ENCODE peak calls at places on chromosomes 16 and 17, in six cellular contexts. X, S, Z, G, H and L are unnamed samples.

GRCh38 chr17:43378766-43379165 is 20.0 kb upstream of the ARL4D start:
- DNase-seq in X (no peak), S (no peak), Z (no peak), G (peak), H (no peak), L (no peak)

GRCh38 chr17:10879110-10879509 is 41.2 kb upstream of the PIRT start:
- DNase-seq in X (no peak), S (no peak), Z (peak), G (no peak), H (no peak), L (no peak)

GRCh38 chr16:54244061-54244886 is 42.3 kb downstream of the IRX3 start:
- DNase-seq in X (no peak), S (no peak), Z (no peak), G (no peak), H (no peak), L (no peak)

GRCh38 chr17:50818266-50818665 is 17.1 kb upstream of the WFIKKN2 start:
- DNase-seq in X (no peak), S (no peak), Z (no peak), G (no peak), H (no peak), L (no peak)

GRCh38 chr16:27221576-27222498 is 18.5 kb downstream of the KDM8 start:
- DNase-seq in X (peak), S (peak), Z (peak), G (no peak), H (no peak), L (no peak)

GRCh38 chr17:50063516-50064252 is 7.8 kb downstream of the ITGA3 start:
- DNase-seq in X (peak), S (no peak), Z (no peak), G (no peak), H (no peak), L (no peak)

GRCh38 chr16:27747946-27748345 is 198.0 kb downstream of the KATNIP start:
- DNase-seq in X (no peak), S (no peak), Z (no peak), G (no peak), H (no peak), L (no peak)

GRCh38 chr17:64326420-64327054 is 63.5 kb upstream of the TEX2 start:
- DNase-seq in X (no peak), S (peak), Z (peak), G (peak), H (no peak), L (peak)

GRCh38 chr16:74591914-74592650 is 14.8 kb downstream of the GLG1 start:
- DNase-seq in X (no peak), S (no peak), Z (no peak), G (no peak), H (no peak), L (no peak)

GRCh38 chr16:48366165-48367093 is 18.8 kb downstream of the SIAH1 start:
- DNase-seq in X (peak), S (no peak), Z (peak), G (no peak), H (peak), L (peak)

GRCh38 chr16:51225902-51226301 is 74.8 kb upstream of the SALL1 start:
- DNase-seq in X (no peak), S (no peak), Z (no peak), G (no peak), H (no peak), L (no peak)

GRCh38 chr17:20268700-20269475 is 198.5 kb downstream of the LGALS9B start:
- DNase-seq in X (no peak), S (no peak), Z (no peak), G (no peak), H (no peak), L (no peak)

GRCh38 chr17:76904116-76904515 is 35.9 kb downstream of the MGAT5B start:
- DNase-seq in X (no peak), S (no peak), Z (no peak), G (no peak), H (no peak), L (no peak)

GRCh38 chr17:81285179-81285878 is 9.8 kb downstream of the SLC38A10 start:
- DNase-seq in X (no peak), S (peak), Z (peak), G (peak), H (peak), L (peak)

GRCh38 chr17:3977387-3977786 is 13.2 kb upstream of the ATP2A3 start:
- DNase-seq in X (no peak), S (no peak), Z (no peak), G (no peak), H (no peak), L (no peak)

GRCh38 chr17:79938696-79939435 is 96.8 kb downstream of the TBC1D16 start:
- DNase-seq in X (no peak), S (no peak), Z (no peak), G (peak), H (no peak), L (no peak)

GRCh38 chr16:87610026-87610425 is 7.7 kb downstream of the JPH3 start:
- DNase-seq in X (no peak), S (no peak), Z (no peak), G (no peak), H (no peak), L (no peak)

GRCh38 chr17:76075364-76076099 is 951 bp downstream of the GALR2 start:
- DNase-seq in X (no peak), S (no peak), Z (no peak), G (peak), H (peak), L (no peak)

GRCh38 chr16:4179020-4179419 is 62.8 kb upstream of the ADCY9 start:
- DNase-seq in X (no peak), S (no peak), Z (peak), G (peak), H (no peak), L (peak)

GRCh38 chr17:59804910-59805381 is 87.8 kb downstream of the TUBD1 start:
- DNase-seq in X (no peak), S (no peak), Z (no peak), G (no peak), H (no peak), L (no peak)

GRCh38 chr17:33012522-33013033 is 20.9 kb downstream of the SPACA3 start:
- DNase-seq in X (peak), S (no peak), Z (no peak), G (no peak), H (no peak), L (no peak)

DNA sequence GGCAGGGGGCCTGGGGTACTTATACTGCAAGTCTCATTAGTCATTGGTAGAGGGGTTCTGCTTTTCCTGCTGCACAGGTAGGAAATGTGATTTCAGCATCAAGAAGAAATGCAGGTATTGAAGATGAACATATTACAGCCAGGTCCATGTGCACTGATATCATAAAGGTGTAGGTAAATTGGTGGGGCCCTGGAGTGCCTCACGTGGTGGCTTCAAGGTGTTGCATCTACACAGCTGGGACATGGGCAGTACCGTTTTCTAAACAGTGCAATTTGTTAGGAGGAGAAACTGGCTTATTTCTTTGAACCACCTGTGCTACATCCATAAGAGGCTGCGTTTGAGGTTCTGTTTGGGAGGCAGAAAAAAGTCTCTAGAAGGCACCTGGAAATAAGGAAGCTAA is 618.1 kb upstream of the RBFOX1 start:
- DNase-seq in X (no peak), S (no peak), Z (no peak), G (no peak), H (no peak), L (no peak)
- TF ChIP-seq CTCF in X (no peak), S (no peak), Z (no peak), G (no peak), H (no peak), L (no peak)

GRCh38 chr16:22181843-22182242 is 19.5 kb downstream of the SDR42E2 start:
- DNase-seq in X (no peak), S (no peak), Z (no peak), G (no peak), H (no peak), L (no peak)

GRCh38 chr16:22186517-22186916 is 19.6 kb upstream of the EEF2K start:
- DNase-seq in X (no peak), S (no peak), Z (no peak), G (no peak), H (no peak), L (no peak)

GRCh38 chr16:22183335-22183734 is 21.0 kb downstream of the SDR42E2 start:
- DNase-seq in X (no peak), S (no peak), Z (no peak), G (no peak), H (no peak), L (no peak)

GRCh38 chr16:22184615-22184968 is 21.5 kb upstream of the EEF2K start:
- DNase-seq in X (no peak), S (no peak), Z (peak), G (no peak), H (no peak), L (no peak)

GRCh38 chr16:22183901-22184614 is 21.8 kb downstream of the SDR42E2 start:
- DNase-seq in X (no peak), S (no peak), Z (no peak), G (no peak), H (peak), L (no peak)
- TF ChIP-seq CTCF in X (peak), S (peak), Z (no peak), G (no peak), H (no peak), L (no peak)

GRCh38 chr17:37643118-37643766 is at the start of gene DDX52:
- DNase-seq in X (peak), S (peak), Z (peak), G (peak), H (peak), L (peak)
- TF ChIP-seq CTCF in X (peak), S (peak), Z (peak), G (peak), H (no peak), L (no peak)

DNA sequence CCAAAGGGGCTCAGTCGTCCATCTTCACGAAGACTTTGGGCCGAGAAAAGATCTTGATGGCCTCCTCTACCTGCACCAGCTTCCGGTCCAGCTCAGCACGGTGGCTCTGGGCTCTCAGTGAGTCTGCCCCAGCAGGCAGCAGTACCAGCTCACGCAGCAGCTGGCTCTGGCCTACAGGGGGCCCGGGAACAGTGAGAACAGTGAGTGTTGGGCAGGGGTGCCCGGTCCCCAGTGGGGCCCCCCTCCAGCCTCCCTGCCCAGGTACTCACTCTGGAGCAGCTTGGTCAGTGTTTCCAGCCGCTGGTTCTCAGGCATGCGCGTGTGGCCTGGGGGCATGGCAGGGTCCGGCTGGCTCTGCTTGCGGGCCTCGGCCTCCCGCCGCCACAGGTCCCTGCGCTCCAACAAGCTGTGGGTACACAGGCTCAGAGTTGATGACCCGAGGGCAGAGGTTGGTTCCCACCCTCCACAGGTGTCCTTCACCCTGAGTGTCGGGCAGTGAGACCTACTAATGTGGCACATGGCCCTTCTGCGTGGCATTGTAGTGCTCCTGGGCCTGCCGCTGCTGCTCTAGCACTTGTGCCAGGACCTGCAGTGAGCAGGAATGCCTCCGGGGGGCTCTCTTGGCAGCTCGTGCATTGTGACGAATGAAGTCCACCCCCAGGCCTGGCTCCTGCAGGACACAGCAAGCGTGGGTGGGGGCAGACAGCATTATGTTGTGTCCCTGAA is 2.6 kb downstream of the PARD6A start:
- DNase-seq in X (no peak), S (no peak), Z (no peak), G (no peak), H (peak), L (no peak)
- TF ChIP-seq CTCF in X (peak), S (no peak), Z (peak), G (no peak), H (no peak), L (peak)

DNA sequence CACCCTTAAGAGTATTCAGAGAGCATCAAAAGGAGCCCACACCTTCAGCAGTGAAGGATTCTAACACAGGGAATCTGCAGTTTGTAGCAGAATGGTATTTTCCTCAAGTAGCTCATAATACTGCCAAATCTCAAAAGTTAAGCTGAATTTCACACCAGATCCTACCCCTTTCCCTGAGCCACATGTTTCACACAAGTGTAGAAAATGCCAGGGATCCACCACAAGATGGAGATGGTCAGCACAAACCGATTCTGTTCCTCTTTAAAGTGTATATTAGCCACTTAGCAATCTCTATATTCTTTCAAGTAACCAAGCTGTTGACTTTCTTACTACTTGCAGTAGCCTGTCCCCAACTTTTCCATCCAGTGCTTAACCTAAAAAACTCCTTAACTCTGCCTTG is 13.2 kb downstream of the GINS2 start:
- DNase-seq in X (peak), S (no peak), Z (no peak), G (no peak), H (no peak), L (no peak)
- TF ChIP-seq CTCF in X (peak), S (peak), Z (peak), G (peak), H (no peak), L (peak)

DNA sequence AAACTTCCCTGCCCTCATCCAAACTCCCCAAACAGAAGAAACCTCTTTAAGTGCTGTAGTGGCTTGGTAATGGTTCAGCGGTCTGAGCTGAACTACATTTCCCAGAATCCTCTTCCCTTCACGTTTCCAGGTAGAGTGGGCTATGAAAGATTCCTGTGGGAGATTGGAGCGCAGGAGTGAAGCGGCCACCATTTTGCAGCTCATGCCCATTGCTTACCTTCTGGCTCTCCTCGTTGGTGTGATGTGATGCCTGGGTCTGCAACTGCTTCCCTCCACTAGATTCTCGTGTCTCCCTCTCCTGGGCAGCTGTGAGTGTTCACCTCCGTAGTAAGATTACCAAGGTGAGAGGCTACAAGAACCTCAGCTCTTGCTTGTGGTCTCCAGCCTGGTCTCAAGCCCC is 82.1 kb downstream of the GPR139 start:
- DNase-seq in X (no peak), S (no peak), Z (no peak), G (no peak), H (no peak), L (no peak)
- TF ChIP-seq CTCF in X (no peak), S (no peak), Z (no peak), G (no peak), H (no peak), L (no peak)

DNA sequence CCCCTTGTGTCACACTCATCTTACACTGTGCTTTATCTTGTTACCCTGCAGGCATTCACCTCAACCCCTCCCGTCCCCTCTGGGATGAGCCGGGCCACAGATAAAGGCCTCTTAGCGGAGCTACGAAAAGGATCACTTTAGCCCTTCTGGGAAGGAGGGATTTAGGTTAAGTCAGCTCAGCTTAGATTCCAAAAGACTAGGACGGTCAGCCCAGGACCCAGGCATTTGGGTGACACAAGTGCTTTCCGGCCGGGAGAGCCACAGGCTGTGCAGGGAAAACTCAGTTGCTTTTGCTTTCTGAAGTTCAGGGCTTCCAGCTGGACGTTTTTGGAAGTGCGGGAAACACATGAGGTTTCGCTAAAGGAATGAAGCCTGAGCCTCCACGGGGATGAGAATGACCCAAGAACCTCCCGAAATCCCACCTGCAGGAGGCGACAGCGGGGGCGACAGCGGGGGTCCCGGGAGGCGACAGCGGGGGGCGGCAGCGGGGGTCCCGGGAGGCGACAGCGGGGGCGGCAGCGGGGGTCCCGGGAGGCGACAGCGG is 11.6 kb upstream of the METRNL start:
- DNase-seq in X (peak), S (no peak), Z (no peak), G (peak), H (no peak), L (peak)
- TF ChIP-seq CTCF in X (peak), S (no peak), Z (no peak), G (no peak), H (no peak), L (no peak)